ENCODE peak calls at places on chromosomes 7 and 10, in six cellular contexts. Y, M, H, I, N and Q are unnamed samples.

GRCh38 chr7:33849004-33849403 is 56.3 kb upstream of the BMPER start:
- DNase-seq in Y (no peak), M (no peak), H (no peak), I (no peak), N (no peak), Q (no peak)

GRCh38 chr10:80814147-80814652 is 276.5 kb downstream of the SH2D4B start:
- DNase-seq in Y (no peak), M (no peak), H (no peak), I (no peak), N (no peak), Q (no peak)

GRCh38 chr10:122632561-122632960 is 67.1 kb downstream of the C10orf120 start:
- DNase-seq in Y (no peak), M (no peak), H (no peak), I (no peak), N (no peak), Q (no peak)

GRCh38 chr7:2440608-2441245 is 35.5 kb downstream of the GRIFIN start:
- DNase-seq in Y (peak; percentile 23), M (no peak), H (no peak), I (no peak), N (no peak), Q (no peak)

GRCh38 chr7:107842213-107842612 is 39.2 kb upstream of the SLC26A3 start:
- DNase-seq in Y (no peak), M (no peak), H (no peak), I (no peak), N (no peak), Q (no peak)

GRCh38 chr10:119371704-119372663 is 164.6 kb downstream of the GRK5 start:
- DNase-seq in Y (no peak), M (no peak), H (no peak), I (no peak), N (no peak), Q (no peak)

GRCh38 chr10:48693206-48693605 is 8.5 kb downstream of the WDFY4 start:
- DNase-seq in Y (no peak), M (no peak), H (no peak), I (no peak), N (no peak), Q (no peak)

GRCh38 chr10:132422169-132422691 is 25.2 kb downstream of the PWWP2B start:
- DNase-seq in Y (no peak), M (no peak), H (no peak), I (no peak), N (no peak), Q (no peak)

GRCh38 chr7:140904081-140904480 is 20.6 kb downstream of the BRAF start:
- DNase-seq in Y (no peak), M (no peak), H (no peak), I (no peak), N (no peak), Q (no peak)

GRCh38 chr10:119441151-119441821 is 101.2 kb downstream of the RGS10 start:
- DNase-seq in Y (no peak), M (no peak), H (no peak), I (no peak), N (no peak), Q (no peak)

GRCh38 chr7:159329979-159330378 is 185.3 kb upstream of the VIPR2 start:
- DNase-seq in Y (no peak), M (no peak), H (no peak), I (no peak), N (no peak), Q (no peak)

GRCh38 chr10:44398747-44399477 is 14.0 kb upstream of the CXCL12 start:
- DNase-seq in Y (no peak), M (no peak), H (no peak), I (no peak), N (no peak), Q (no peak)

DNA sequence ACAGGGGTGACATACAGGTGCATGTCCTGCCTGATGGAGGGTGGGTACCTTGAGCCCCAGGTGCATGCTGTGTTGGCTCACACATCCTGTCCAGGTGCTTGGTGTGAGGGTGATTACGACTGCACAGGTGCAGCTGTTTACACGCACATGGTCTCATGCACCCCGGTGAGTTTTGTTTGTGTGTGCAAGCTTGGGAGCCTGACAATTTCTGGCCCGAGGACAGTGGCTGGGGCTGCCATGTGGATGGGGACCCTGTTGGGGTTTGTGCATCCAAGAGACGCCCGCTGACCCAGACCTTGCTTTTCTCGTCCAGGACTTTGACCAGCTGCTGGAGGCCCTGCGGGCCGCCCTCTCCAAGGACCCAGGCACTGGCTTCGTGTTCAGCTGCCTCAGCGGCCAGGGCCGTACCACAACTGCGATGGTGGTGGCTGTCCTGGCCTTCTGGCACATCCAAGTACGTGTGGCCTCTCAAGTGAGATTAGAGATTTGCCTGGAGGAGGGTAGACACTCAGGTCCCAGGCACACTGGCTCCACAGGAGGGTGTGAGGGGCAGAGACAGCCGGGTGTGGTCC is 61.7 kb downstream of the PRF1 start:
- DNase-seq in Y (no peak), M (no peak), H (no peak), I (no peak), N (no peak), Q (no peak)
- TF ChIP-seq TAF1 in Y (no peak), M (no peak), H (no peak), I (no peak), N (no peak), Q (no peak)

GRCh38 chr10:102502337-102503151 is at the start of gene ACTR1A:
- DNase-seq in Y (peak; percentile 100), M (peak; percentile 94), H (peak; percentile 66), I (peak; percentile 97), N (peak; percentile 96), Q (peak; percentile 75)
- TF ChIP-seq POLR2A in Y (peak; percentile 55), M (peak; percentile 76), H (peak; percentile 45), I (peak; percentile 67), N (peak; percentile 56), Q (peak; percentile 64)

GRCh38 chr7:30755384-30756154 is 3.6 kb downstream of the INMT start:
- DNase-seq in Y (no peak), M (no peak), H (no peak), I (no peak), N (no peak), Q (no peak)

GRCh38 chr7:30752484-30752883 is 549 bp downstream of the INMT start:
- DNase-seq in Y (no peak), M (no peak), H (no peak), I (no peak), N (no peak), Q (no peak)

GRCh38 chr7:30751696-30752273 is at the start of gene INMT:
- DNase-seq in Y (no peak), M (no peak), H (no peak), I (no peak), N (no peak), Q (no peak)

GRCh38 chr7:30752979-30753378 is 1.0 kb downstream of the INMT start:
- DNase-seq in Y (no peak), M (peak; percentile 45), H (no peak), I (no peak), N (no peak), Q (no peak)

GRCh38 chr7:30754315-30754877 is 2.5 kb downstream of the INMT start:
- DNase-seq in Y (no peak), M (no peak), H (no peak), I (no peak), N (no peak), Q (no peak)
- TF ChIP-seq POLR2AphosphoS5 in Y (no peak), M (no peak), H (no peak), I (no peak), N (no peak), Q (no peak)

DNA sequence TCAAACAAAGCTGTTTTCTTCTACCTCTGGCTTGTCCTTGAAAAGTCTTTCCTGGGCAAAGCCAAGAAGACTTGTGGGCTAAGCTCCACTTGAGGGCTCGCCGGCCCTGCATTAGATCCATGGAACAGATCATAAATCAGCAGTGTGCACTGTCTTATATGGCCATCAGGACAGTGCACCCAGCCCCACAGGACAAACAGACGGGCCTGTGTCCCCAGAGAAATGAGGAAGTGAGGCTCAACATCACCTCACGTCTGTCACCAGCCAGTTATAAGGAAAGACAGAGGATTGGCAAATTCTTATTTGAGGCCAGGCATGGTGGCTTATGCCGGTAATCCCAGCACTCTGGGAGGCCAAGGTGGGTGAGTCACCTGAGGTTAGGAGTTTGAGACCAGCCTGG is 12.3 kb upstream of the IFT22 start:
- DNase-seq in Y (no peak), M (no peak), H (no peak), I (no peak), N (no peak), Q (no peak)
- TF ChIP-seq TAF1 in Y (no peak), M (no peak), H (no peak), I (no peak), N (no peak), Q (no peak)

DNA sequence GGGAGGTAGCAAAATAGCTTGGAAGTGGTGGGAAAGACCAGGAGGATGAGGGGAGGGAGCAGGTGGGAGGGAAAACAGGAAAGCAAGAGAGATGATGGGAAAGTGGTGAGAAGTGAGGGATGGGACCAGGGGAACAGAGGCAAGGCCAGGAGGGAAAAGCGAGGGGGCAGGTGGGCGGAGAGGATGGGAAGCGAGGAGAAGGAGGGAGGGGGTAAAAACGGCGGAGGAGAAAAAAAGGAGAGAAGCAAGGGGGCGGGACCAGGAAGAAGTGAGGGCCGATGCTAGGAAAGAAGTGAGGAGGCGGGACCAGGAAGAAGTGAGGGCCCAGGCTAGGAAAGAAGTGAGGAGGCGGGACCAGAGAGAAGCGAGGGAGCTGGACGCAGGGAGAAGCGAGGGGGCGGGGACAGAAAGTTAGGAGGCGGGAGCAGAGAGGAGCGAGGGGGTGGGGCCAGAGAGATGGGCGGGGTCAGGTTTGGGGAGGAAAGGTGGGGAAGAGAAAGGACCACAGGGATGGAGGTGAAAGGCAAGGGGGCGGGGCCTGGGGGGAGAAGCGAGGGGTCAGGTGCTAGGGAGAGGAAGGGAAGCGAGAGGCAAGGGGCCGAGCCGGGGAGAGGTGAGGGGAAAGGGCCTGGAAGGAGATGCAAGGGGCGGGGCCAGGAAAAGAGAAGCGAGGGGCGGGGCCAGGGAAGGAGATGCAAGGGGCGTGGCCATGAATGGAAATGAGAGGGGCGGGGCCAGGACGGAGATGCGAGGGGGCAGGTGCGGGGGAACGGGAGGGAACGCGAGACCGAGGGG is 984 bp downstream of the SMURF1 start:
- DNase-seq in Y (peak; percentile 80), M (peak; percentile 97), H (peak; percentile 62), I (peak; percentile 37), N (peak; percentile 92), Q (peak; percentile 53)
- TF ChIP-seq POLR2A in Y (no peak), M (no peak), H (no peak), I (no peak), N (no peak), Q (no peak)

DNA sequence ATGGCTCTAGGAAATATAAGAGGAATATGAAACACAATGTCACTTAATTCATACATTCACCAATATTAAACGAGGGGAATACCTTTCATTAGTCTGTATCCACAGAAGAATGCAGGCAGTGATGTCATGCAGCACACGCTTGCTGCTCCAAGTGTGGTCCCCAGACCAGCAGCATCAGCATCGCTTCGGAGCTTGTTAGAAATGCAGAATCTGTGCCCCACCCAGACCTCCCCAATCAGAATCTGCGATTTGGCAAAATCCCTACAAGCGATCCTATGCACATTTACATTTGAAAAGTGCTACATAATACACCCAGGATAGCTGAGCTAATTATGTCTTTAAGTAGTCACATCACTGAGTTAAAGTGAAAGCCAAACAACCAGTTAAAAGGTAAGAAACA is 75.0 kb downstream of the INHBA start:
- DNase-seq in Y (no peak), M (no peak), H (no peak), I (no peak), N (peak; percentile 17), Q (no peak)
- TF ChIP-seq POLR2AphosphoS5 in Y (no peak), M (no peak), H (no peak), I (no peak), N (no peak), Q (no peak)